ENCODE peak calls at places on chromosomes 6 and 20, in seven cellular contexts. L, Q, J, B, H, D and X are unnamed samples.

GRCh38 chr20:63520939-63521601 is 505 bp downstream of the PPDPF start:
- DNase-seq in L (peak; percentile 63), Q (no peak), J (peak; percentile 52), B (peak; percentile 84), H (peak; percentile 86), D (peak; percentile 68), X (peak; percentile 23)

GRCh38 chr20:10414982-10415650 is 18.9 kb downstream of the MKKS start:
- DNase-seq in L (no peak), Q (no peak), J (no peak), B (no peak), H (no peak), D (no peak), X (no peak)

GRCh38 chr6:111841822-111842221 is 31.4 kb downstream of the FYN start:
- DNase-seq in L (no peak), Q (no peak), J (no peak), B (peak; percentile 45), H (peak; percentile 47), D (no peak), X (no peak)

GRCh38 chr20:56268536-56268935 is 20.0 kb downstream of the MC3R start:
- DNase-seq in L (no peak), Q (no peak), J (no peak), B (no peak), H (no peak), D (no peak), X (no peak)

GRCh38 chr6:66623050-66623449 is 916.0 kb upstream of the EYS start:
- DNase-seq in L (no peak), Q (no peak), J (no peak), B (no peak), H (no peak), D (no peak), X (no peak)

GRCh38 chr6:160974304-160974771 is 17.2 kb upstream of the MAP3K4 start:
- DNase-seq in L (no peak), Q (no peak), J (no peak), B (peak; percentile 46), H (peak; percentile 51), D (no peak), X (no peak)

GRCh38 chr6:84379142-84379541 is 151.7 kb upstream of the CEP162 start:
- DNase-seq in L (no peak), Q (no peak), J (no peak), B (no peak), H (no peak), D (no peak), X (no peak)

GRCh38 chr20:57387945-57388351 is 3.2 kb upstream of the RBM38 start:
- DNase-seq in L (peak; percentile 16), Q (no peak), J (no peak), B (peak; percentile 29), H (no peak), D (no peak), X (peak; percentile 33)

GRCh38 chr6:14906621-14907020 is 339.2 kb upstream of the JARID2 start:
- DNase-seq in L (no peak), Q (no peak), J (no peak), B (no peak), H (no peak), D (no peak), X (no peak)